ENCODE peak calls at places on chromosomes 16 and 17, in six cellular contexts. One of them, this sample, is unnamed.

GRCh38 chr17:75047398-75048098 is 523 bp downstream of the KCTD2 start:
- DNase-seq in GM23338: peak
- DNase-seq in HCT116: no peak
- DNase-seq in MM.1S: peak
- DNase-seq in neural progenitor cell: peak
- DNase-seq in PC-3: no peak
- DNase-seq in this sample: peak

GRCh38 chr17:11503292-11503691 is 95.0 kb upstream of the DNAH9 start:
- DNase-seq in MM.1S: no peak
- DNase-seq in HCT116: no peak
- DNase-seq in neural progenitor cell: peak
- DNase-seq in PC-3: no peak
- DNase-seq in GM23338: no peak
- DNase-seq in this sample: no peak

GRCh38 chr17:44655983-44656700 is at the start of gene MEIOC:
- DNase-seq in HCT116: no peak
- DNase-seq in GM23338: peak
- DNase-seq in MM.1S: no peak
- DNase-seq in PC-3: no peak
- DNase-seq in neural progenitor cell: peak
- DNase-seq in this sample: peak

GRCh38 chr17:65893692-65894279 is 298.1 kb downstream of the CEP112 start:
- DNase-seq in HCT116: no peak
- DNase-seq in MM.1S: no peak
- DNase-seq in GM23338: no peak
- DNase-seq in neural progenitor cell: no peak
- DNase-seq in PC-3: no peak
- DNase-seq in this sample: no peak

GRCh38 chr17:57747221-57748017 is 2.3 kb upstream of the CCDC182 start:
- DNase-seq in HCT116: peak
- DNase-seq in GM23338: peak
- DNase-seq in neural progenitor cell: peak
- DNase-seq in MM.1S: peak
- DNase-seq in PC-3: peak
- DNase-seq in this sample: peak

GRCh38 chr17:77644981-77645380 is 313.5 kb upstream of the TNRC6C start:
- DNase-seq in PC-3: no peak
- DNase-seq in HCT116: no peak
- DNase-seq in MM.1S: no peak
- DNase-seq in neural progenitor cell: peak
- DNase-seq in GM23338: peak
- DNase-seq in this sample: no peak

GRCh38 chr16:57128787-57129389 is 36.5 kb downstream of the CPNE2 start:
- DNase-seq in HCT116: no peak
- DNase-seq in MM.1S: no peak
- DNase-seq in neural progenitor cell: no peak
- DNase-seq in PC-3: no peak
- DNase-seq in GM23338: no peak
- DNase-seq in this sample: no peak

GRCh38 chr17:65485388-65486299 is 75.8 kb downstream of the AXIN2 start:
- DNase-seq in GM23338: no peak
- DNase-seq in neural progenitor cell: no peak
- DNase-seq in MM.1S: no peak
- DNase-seq in PC-3: no peak
- DNase-seq in HCT116: no peak
- DNase-seq in this sample: no peak

GRCh38 chr16:72620348-72620747 is 427.6 kb downstream of the ZFHX3 start:
- DNase-seq in MM.1S: no peak
- DNase-seq in PC-3: no peak
- DNase-seq in GM23338: no peak
- DNase-seq in neural progenitor cell: no peak
- DNase-seq in HCT116: no peak
- DNase-seq in this sample: no peak

GRCh38 chr17:56992364-56992763 is 14.4 kb downstream of the SCPEP1 start:
- DNase-seq in HCT116: no peak
- DNase-seq in neural progenitor cell: no peak
- DNase-seq in PC-3: no peak
- DNase-seq in GM23338: no peak
- DNase-seq in MM.1S: no peak
- DNase-seq in this sample: no peak

GRCh38 chr17:38890410-38890746 is 20.5 kb downstream of the LASP1 start:
- DNase-seq in GM23338: no peak
- DNase-seq in neural progenitor cell: no peak
- DNase-seq in PC-3: no peak
- DNase-seq in HCT116: no peak
- DNase-seq in MM.1S: no peak
- DNase-seq in this sample: no peak
- TF ChIP-seq EZH2phosphoT487 in GM23338: no peak
- TF ChIP-seq EZH2phosphoT487 in neural progenitor cell: no peak
- TF ChIP-seq EZH2phosphoT487 in PC-3: no peak
- TF ChIP-seq EZH2phosphoT487 in HCT116: no peak
- TF ChIP-seq EZH2phosphoT487 in MM.1S: no peak
- TF ChIP-seq EZH2phosphoT487 in this sample: no peak

DNA sequence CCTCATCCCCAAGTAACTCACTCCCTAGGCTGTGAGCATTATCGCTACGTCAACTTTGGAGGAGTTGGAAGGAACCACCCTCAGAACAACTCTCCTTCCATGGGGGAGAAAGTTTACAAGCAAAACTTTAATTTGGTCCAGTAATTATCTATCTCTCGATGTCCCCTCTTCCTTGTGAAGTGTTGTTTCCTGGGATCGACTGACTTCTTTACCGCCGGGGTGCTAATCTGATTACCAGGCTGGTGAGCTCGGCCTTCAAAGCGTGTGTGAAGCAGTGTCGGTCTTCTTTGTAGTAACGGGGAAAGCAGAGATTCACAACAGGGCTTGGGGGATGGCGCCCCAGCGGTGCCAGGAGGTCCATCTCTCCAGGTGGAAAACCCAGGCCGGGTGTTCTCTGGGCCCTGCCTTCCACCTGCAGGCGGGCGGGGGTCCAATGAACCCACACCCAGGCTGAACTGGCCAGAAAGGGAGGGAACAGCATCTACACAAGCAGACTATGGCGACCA is 14.5 kb upstream of the FOXF1 start:
- DNase-seq in neural progenitor cell: peak
- DNase-seq in GM23338: peak
- DNase-seq in MM.1S: no peak
- DNase-seq in HCT116: no peak
- DNase-seq in PC-3: no peak
- DNase-seq in this sample: no peak
- TF ChIP-seq EZH2 in neural progenitor cell: no peak
- TF ChIP-seq EZH2 in GM23338: peak
- TF ChIP-seq EZH2 in MM.1S: no peak
- TF ChIP-seq EZH2 in HCT116: no peak
- TF ChIP-seq EZH2 in PC-3: no peak
- TF ChIP-seq EZH2 in this sample: no peak

GRCh38 chr17:39593371-39593770 is 14.3 kb downstream of the NEUROD2 start:
- DNase-seq in PC-3: no peak
- DNase-seq in neural progenitor cell: no peak
- DNase-seq in MM.1S: no peak
- DNase-seq in GM23338: no peak
- DNase-seq in HCT116: no peak
- DNase-seq in this sample: no peak

GRCh38 chr17:39595928-39596327 is 11.8 kb downstream of the NEUROD2 start:
- DNase-seq in neural progenitor cell: no peak
- DNase-seq in GM23338: no peak
- DNase-seq in MM.1S: no peak
- DNase-seq in HCT116: no peak
- DNase-seq in PC-3: no peak
- DNase-seq in this sample: no peak

GRCh38 chr17:39596543-39597267 is 11.0 kb downstream of the NEUROD2 start:
- DNase-seq in MM.1S: no peak
- DNase-seq in HCT116: no peak
- DNase-seq in PC-3: no peak
- DNase-seq in neural progenitor cell: no peak
- DNase-seq in GM23338: no peak
- DNase-seq in this sample: no peak

GRCh38 chr17:39595294-39595693 is 12.4 kb downstream of the NEUROD2 start:
- DNase-seq in PC-3: no peak
- DNase-seq in MM.1S: no peak
- DNase-seq in neural progenitor cell: no peak
- DNase-seq in HCT116: no peak
- DNase-seq in GM23338: peak
- DNase-seq in this sample: no peak

DNA sequence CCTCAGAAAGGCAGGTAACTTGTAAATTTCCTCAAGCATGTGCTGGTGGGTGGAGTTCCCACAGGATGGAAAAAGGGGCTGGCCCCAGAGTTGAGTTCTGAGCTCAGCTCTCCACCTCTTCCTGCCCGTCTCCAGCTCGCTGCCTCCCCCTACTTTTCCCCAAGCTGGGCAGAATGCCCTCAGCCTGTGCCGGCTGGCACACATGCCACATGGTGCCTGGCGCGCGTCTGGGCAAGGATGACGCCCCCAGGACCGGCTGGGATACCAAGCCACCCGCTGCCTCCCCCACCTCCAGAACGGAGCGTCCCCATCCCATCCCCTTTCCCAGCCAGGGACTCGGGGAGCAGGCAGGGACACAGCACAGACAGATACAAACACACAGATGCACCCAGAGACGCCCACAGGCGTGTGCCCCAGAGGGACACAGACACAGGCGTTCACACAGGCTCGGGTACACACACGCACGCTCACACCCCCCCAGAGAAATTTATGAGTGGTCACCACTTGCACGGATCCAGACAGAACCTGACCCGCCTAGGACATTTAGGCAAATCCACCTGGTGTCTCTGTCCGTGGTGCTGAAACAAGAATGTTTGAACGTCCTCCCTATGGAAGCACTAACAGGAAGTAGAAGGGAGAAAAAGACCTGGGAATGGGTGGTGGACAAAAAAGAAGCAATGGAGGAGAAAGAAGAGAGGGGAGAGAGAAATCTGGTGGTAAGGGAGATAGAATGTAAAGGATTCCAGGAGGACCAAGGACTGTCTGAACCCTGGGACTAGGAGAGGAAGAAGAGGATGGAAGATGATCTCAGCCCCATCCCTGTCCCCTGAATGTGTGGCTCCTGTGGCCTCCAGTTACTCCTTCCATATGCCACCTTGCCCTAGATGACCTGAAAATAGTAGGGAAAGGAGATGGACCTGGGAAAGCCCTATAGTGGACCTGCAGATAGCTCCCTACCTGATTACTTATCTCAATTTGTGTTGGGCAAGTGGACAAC is 15.5 kb downstream of the NEUROD2 start:
- DNase-seq in HCT116: peak
- DNase-seq in neural progenitor cell: peak
- DNase-seq in PC-3: peak
- DNase-seq in MM.1S: peak
- DNase-seq in GM23338: peak
- DNase-seq in this sample: peak
- TF ChIP-seq EZH2phosphoT487 in HCT116: no peak
- TF ChIP-seq EZH2phosphoT487 in neural progenitor cell: no peak
- TF ChIP-seq EZH2phosphoT487 in PC-3: no peak
- TF ChIP-seq EZH2phosphoT487 in MM.1S: no peak
- TF ChIP-seq EZH2phosphoT487 in GM23338: no peak
- TF ChIP-seq EZH2phosphoT487 in this sample: no peak

DNA sequence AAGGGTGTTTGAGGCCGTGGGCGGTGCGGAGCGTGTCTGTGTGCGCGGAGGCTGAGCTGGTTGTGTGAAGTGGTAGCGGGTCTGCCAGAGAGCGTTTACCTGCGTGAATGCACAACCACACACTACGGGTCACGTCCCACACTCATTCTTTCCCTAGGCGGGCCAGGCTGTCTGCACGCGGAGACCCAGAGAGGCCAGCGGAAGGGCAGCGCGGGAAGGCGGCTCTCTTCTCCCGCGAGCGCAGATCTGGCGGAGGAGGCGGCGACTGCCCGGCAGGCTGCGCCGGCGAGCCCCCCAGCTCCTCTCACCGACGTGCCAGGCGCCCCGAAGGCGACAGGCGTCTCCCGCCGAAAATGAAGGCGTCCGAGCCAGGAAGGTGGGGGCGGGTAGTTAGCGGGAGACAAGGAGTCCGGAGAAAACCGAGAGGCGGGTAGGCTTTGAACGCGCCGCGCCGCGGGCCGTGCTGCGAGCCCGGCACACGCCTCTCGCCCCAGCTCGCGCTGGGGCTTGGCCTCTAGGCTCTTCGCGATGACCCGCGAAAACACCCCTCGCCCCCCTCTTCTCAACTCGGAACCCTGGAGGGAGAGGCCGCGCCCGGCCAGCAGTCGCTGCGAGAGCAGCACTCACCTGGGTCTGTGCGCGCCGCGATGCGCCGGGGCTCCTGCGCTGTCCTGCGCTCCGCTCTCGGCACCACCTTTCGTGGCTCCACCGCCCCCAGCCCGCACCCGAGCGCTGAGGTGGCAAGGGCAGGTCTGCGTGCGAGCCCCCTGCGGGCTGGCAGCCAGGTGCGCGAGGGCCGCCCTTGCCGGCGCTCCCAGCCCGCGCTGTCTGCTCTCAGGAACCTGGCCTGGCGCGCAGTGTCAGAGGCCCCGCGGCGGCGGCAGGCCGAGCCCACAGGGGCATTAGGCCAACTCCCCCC is 2.0 kb upstream of the FOXF1 start:
- DNase-seq in MM.1S: no peak
- DNase-seq in GM23338: peak
- DNase-seq in PC-3: no peak
- DNase-seq in neural progenitor cell: peak
- DNase-seq in HCT116: no peak
- DNase-seq in this sample: no peak
- TF ChIP-seq EZH2 in MM.1S: no peak
- TF ChIP-seq EZH2 in GM23338: peak
- TF ChIP-seq EZH2 in PC-3: no peak
- TF ChIP-seq EZH2 in neural progenitor cell: peak
- TF ChIP-seq EZH2 in HCT116: no peak
- TF ChIP-seq EZH2 in this sample: peak

GRCh38 chr17:31369266-31369665 is 22.2 kb upstream of the RAB11FIP4 start:
- DNase-seq in MM.1S: no peak
- DNase-seq in GM23338: no peak
- DNase-seq in neural progenitor cell: no peak
- DNase-seq in HCT116: no peak
- DNase-seq in PC-3: no peak
- DNase-seq in this sample: no peak
- TF ChIP-seq EZH2phosphoT487 in MM.1S: no peak
- TF ChIP-seq EZH2phosphoT487 in GM23338: no peak
- TF ChIP-seq EZH2phosphoT487 in neural progenitor cell: no peak
- TF ChIP-seq EZH2phosphoT487 in HCT116: no peak
- TF ChIP-seq EZH2phosphoT487 in PC-3: no peak
- TF ChIP-seq EZH2phosphoT487 in this sample: no peak

GRCh38 chr17:36931697-36932382 is 5.4 kb upstream of the LHX1 start:
- DNase-seq in GM23338: no peak
- DNase-seq in HCT116: no peak
- DNase-seq in PC-3: no peak
- DNase-seq in neural progenitor cell: no peak
- DNase-seq in MM.1S: no peak
- DNase-seq in this sample: no peak
- TF ChIP-seq EZH2 in GM23338: peak
- TF ChIP-seq EZH2 in HCT116: no peak
- TF ChIP-seq EZH2 in PC-3: no peak
- TF ChIP-seq EZH2 in neural progenitor cell: peak
- TF ChIP-seq EZH2 in MM.1S: no peak
- TF ChIP-seq EZH2 in this sample: peak

DNA sequence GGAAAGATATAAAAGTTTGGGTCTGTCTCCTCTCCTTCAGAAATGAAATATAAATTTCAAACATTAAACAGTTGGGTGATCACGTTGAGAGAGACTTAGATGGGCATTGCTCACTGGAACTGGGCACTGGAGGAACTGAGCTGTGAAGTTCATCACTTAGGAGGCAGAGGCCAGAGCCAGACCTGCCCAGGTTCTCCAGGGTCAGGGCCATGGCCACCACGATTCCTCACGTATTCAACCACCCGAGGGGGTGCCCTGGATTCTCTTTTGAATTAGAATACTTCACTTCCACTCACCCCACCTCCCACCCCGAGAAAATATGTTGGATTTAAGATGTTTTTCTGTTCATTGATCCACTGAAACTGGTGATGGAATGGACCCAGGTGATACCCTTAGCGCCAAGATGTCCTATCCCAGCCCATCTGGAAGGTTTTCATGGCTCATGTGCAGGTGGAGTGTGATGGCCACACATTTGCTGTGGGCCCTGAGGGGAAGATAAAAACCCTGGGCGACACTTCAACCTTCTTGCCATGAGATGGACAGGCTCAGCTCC is 6.1 kb downstream of the PRR29 start:
- DNase-seq in HCT116: no peak
- DNase-seq in PC-3: no peak
- DNase-seq in MM.1S: no peak
- DNase-seq in GM23338: no peak
- DNase-seq in neural progenitor cell: no peak
- DNase-seq in this sample: no peak
- TF ChIP-seq EZH2phosphoT487 in HCT116: no peak
- TF ChIP-seq EZH2phosphoT487 in PC-3: no peak
- TF ChIP-seq EZH2phosphoT487 in MM.1S: no peak
- TF ChIP-seq EZH2phosphoT487 in GM23338: no peak
- TF ChIP-seq EZH2phosphoT487 in neural progenitor cell: no peak
- TF ChIP-seq EZH2phosphoT487 in this sample: no peak

This sample was measured in hepatocyte.